ENCODE peak calls at places on chromosomes 16 and 17, in nine cellular contexts. K, J, E, M, W, L, A, F and Q are unnamed samples.

GRCh38 chr16:3850544-3850899 is 30.0 kb downstream of the CREBBP start:
- DNase-seq in K (no peak), J (no peak), L (no peak), A (no peak), M (no peak), F (no peak), W (no peak), E (no peak), Q (no peak)

GRCh38 chr17:81097134-81097942 is 62.4 kb downstream of the BAIAP2 start:
- DNase-seq in L (peak), K (peak), E (peak), M (peak), J (no peak), W (peak), A (peak), F (peak), Q (peak)

GRCh38 chr16:49441366-49441780 is 67.8 kb downstream of the C16orf78 start:
- DNase-seq in F (peak), A (no peak), M (no peak), E (no peak), L (peak), K (no peak), J (no peak), W (peak), Q (peak)

GRCh38 chr16:55403464-55403863 is 75.5 kb upstream of the MMP2 start:
- DNase-seq in J (no peak), L (no peak), E (no peak), A (no peak), F (no peak), K (no peak), M (no peak), W (no peak), Q (no peak)

GRCh38 chr16:17866991-17867390 is 396.2 kb upstream of the XYLT1 start:
- DNase-seq in A (no peak), K (no peak), L (no peak), J (no peak), M (no peak), W (no peak), E (no peak), F (no peak), Q (no peak)

GRCh38 chr17:78534492-78535284 is 42.5 kb downstream of the DNAH17 start:
- DNase-seq in F (no peak), L (no peak), K (no peak), J (no peak), E (no peak), A (peak), W (no peak), M (peak), Q (no peak)

GRCh38 chr17:66165537-66166123 is 26.3 kb downstream of the CEP112 start:
- DNase-seq in K (peak), M (no peak), J (no peak), L (no peak), F (peak), E (peak), W (no peak), A (peak), Q (no peak)

GRCh38 chr16:88646345-88647034 is 4.4 kb downstream of the CYBA start:
- DNase-seq in M (no peak), E (no peak), F (no peak), W (no peak), A (no peak), L (no peak), J (no peak), K (no peak), Q (no peak)

GRCh38 chr17:11668633-11669032 is 70.4 kb downstream of the DNAH9 start:
- DNase-seq in E (no peak), J (no peak), A (no peak), L (no peak), K (no peak), F (no peak), M (no peak), W (no peak), Q (no peak)

GRCh38 chr17:78969865-78970264 is 9.9 kb downstream of the LGALS3BP start:
- DNase-seq in J (no peak), W (no peak), F (no peak), L (no peak), K (no peak), A (no peak), E (no peak), M (no peak), Q (no peak)

GRCh38 chr17:47218896-47219430 is 9.8 kb downstream of the MYL4 start:
- DNase-seq in J (no peak), F (no peak), M (no peak), K (no peak), E (no peak), W (peak), L (peak), A (no peak), Q (no peak)

GRCh38 chr16:70250748-70251650 is 741 bp downstream of the EXOSC6 start:
- DNase-seq in M (no peak), E (no peak), W (peak), A (peak), F (peak), L (peak), K (peak), J (no peak), Q (peak)

GRCh38 chr16:70738083-70738977 is 52.5 kb upstream of the MTSS2 start:
- DNase-seq in E (no peak), J (no peak), F (peak), L (peak), K (peak), M (peak), W (peak), A (peak), Q (peak)

GRCh38 chr16:58426095-58426494 is 33.8 kb downstream of the GINS3 start:
- DNase-seq in K (no peak), J (no peak), W (no peak), E (no peak), M (no peak), A (no peak), F (peak), L (no peak), Q (peak)

GRCh38 chr17:81396722-81397313 is 1.6 kb downstream of the BAHCC1 start:
- DNase-seq in J (no peak), M (no peak), W (no peak), K (no peak), A (no peak), F (no peak), L (peak), E (no peak), Q (no peak)

GRCh38 chr16:57533618-57534336 is 2.6 kb downstream of the CCDC102A start:
- DNase-seq in J (no peak), W (peak), E (no peak), L (peak), A (no peak), F (peak), K (no peak), M (peak), Q (peak)

GRCh38 chr16:78133919-78134318 is 34.5 kb downstream of the WWOX start:
- DNase-seq in K (no peak), A (peak), J (no peak), L (no peak), E (no peak), F (no peak), W (no peak), M (no peak), Q (no peak)

GRCh38 chr17:50072130-50072529 is 16.2 kb downstream of the ITGA3 start:
- DNase-seq in M (no peak), A (no peak), F (no peak), L (no peak), W (no peak), J (no peak), E (no peak), K (no peak), Q (no peak)

GRCh38 chr17:50055426-50056216 is at the start of gene ITGA3:
- DNase-seq in E (peak), A (peak), M (peak), W (peak), F (peak), L (peak), J (no peak), K (peak), Q (peak)

GRCh38 chr17:28204751-28205150 is 114.2 kb upstream of the TMEM97 start:
- DNase-seq in L (no peak), F (no peak), K (peak), M (no peak), E (no peak), J (no peak), W (no peak), A (no peak), Q (no peak)

GRCh38 chr17:47821424-47822379 is at the start of gene OSBPL7:
- DNase-seq in J (peak), M (peak), K (peak), F (peak), A (peak), E (peak), W (peak), L (peak), Q (peak)

GRCh38 chr17:61579961-61580360 is 11.1 kb downstream of the NACA2 start:
- DNase-seq in E (no peak), W (no peak), M (no peak), F (no peak), L (no peak), K (peak), J (no peak), A (no peak), Q (no peak)

GRCh38 chr17:17375826-17376225 is 72.7 kb downstream of the NT5M start:
- DNase-seq in F (no peak), K (peak), M (no peak), A (no peak), E (no peak), W (no peak), J (no peak), L (no peak), Q (no peak)

GRCh38 chr16:13401631-13402030 is 500.2 kb downstream of the SHISA9 start:
- DNase-seq in F (no peak), M (no peak), A (no peak), W (no peak), L (no peak), K (no peak), J (no peak), E (no peak), Q (no peak)

GRCh38 chr17:57945999-57946797 is 9.0 kb downstream of the CUEDC1 start:
- DNase-seq in J (no peak), F (no peak), W (no peak), A (peak), K (peak), E (no peak), L (no peak), M (no peak), Q (no peak)

GRCh38 chr16:23302045-23302956 is at the start of gene SCNN1B:
- DNase-seq in L (peak), A (peak), K (no peak), W (no peak), M (no peak), F (no peak), E (no peak), J (no peak), Q (no peak)

DNA sequence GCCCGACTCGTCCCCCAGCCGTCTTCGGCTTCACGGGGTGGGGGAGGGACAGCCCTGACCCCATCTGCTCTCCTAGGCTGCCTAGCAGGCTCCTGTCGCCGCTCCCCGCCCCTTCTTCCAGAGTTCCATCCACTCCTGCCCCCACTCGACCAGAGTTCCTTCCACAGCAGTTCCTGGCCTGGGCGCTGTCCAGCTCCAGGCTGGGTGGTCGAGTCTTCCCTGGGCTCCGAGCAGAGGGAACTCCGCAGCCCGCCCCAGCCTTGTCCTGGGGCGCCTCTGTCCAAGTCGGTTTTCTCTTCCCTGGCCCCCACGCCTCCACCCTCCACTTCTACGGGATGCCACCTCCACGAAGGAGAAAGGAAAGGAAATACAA is 1.4 kb downstream of the PYY start:
- DNase-seq in J (no peak), E (no peak), F (no peak), M (no peak), W (no peak), L (no peak), A (no peak), K (no peak), Q (no peak)
- H3K4me3 ChIP-seq in J (no peak), E (no peak), F (no peak), M (no peak), W (no peak), L (no peak), A (no peak), K (no peak), Q (no peak)

DNA sequence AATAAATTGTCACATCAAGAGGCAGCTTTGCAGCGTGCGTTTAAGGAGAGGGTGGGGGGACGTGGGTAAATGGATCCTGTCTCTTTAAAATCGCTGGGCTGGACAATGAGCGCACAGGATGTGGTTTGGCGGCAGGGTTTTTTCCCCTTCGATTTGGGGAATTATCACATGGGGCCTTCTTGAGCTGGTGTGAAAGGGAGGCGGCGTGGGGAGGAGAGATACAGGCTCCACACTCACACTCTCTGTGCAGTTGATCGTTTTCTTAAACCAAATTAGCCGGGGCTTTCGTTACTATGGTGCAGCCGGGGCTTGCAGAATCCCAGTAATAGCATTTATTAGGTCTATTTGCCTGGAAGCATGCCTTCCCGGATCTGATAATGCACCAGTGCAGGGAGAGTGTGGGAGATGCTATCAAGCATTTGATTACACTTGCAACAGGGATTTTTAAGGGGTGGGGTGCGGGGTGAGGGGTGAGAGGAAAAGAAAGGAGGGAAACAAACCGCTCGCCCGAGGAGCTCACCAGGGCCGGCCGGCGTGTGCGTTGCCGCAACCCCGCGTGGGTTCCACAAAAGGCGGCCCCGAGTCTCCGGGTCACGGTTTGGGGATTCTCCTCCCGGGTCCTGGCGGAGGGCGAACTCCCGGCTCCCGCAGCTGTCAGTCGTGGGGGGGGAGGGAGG is 58.9 kb upstream of the GSE1 start:
- DNase-seq in J (peak), E (peak), K (peak), M (peak), A (peak), L (peak), F (peak), W (peak), Q (peak)
- TF ChIP-seq POLR2A in J (no peak), E (peak), K (no peak), M (peak), A (no peak), L (no peak), F (no peak), W (no peak), Q (peak)

GRCh38 chr17:74358696-74359095 is 3.0 kb downstream of the BTBD17 start:
- DNase-seq in M (no peak), L (no peak), W (no peak), K (no peak), E (no peak), F (no peak), J (no peak), A (no peak), Q (no peak)

GRCh38 chr17:74360993-74361612 is 565 bp downstream of the BTBD17 start:
- DNase-seq in F (no peak), W (no peak), A (no peak), E (no peak), L (no peak), J (no peak), K (peak), M (no peak), Q (no peak)

GRCh38 chr17:74359916-74360315 is 1.8 kb downstream of the BTBD17 start:
- DNase-seq in A (no peak), F (no peak), J (no peak), K (no peak), E (no peak), L (no peak), W (no peak), M (no peak), Q (no peak)

GRCh38 chr17:74362811-74363498 is 1.3 kb upstream of the BTBD17 start:
- DNase-seq in A (no peak), M (no peak), K (no peak), L (no peak), W (no peak), E (no peak), J (no peak), F (no peak), Q (no peak)

GRCh38 chr17:74361613-74362391 is at the start of gene BTBD17:
- DNase-seq in W (no peak), M (no peak), J (no peak), F (peak), A (peak), L (peak), E (no peak), K (no peak), Q (peak)
- H3K4me3 ChIP-seq in W (no peak), M (no peak), J (no peak), F (no peak), A (no peak), L (no peak), E (no peak), K (no peak), Q (no peak)

GRCh38 chr17:43453331-43453812 is 30.4 kb upstream of the DHX8 start:
- DNase-seq in K (no peak), M (peak), L (no peak), A (no peak), E (no peak), J (no peak), F (no peak), W (no peak), Q (no peak)

GRCh38 chr17:43446773-43447172 is 37.0 kb upstream of the DHX8 start:
- DNase-seq in W (no peak), A (no peak), J (no peak), K (no peak), E (no peak), M (no peak), F (no peak), L (no peak), Q (no peak)

GRCh38 chr17:43448720-43449469 is 34.9 kb upstream of the DHX8 start:
- DNase-seq in E (no peak), F (no peak), A (no peak), W (no peak), J (no peak), L (no peak), K (no peak), M (no peak), Q (no peak)

GRCh38 chr17:43445009-43445589 is 38.7 kb upstream of the DHX8 start:
- DNase-seq in F (peak), E (no peak), W (no peak), K (no peak), M (no peak), A (peak), J (no peak), L (no peak), Q (no peak)

GRCh38 chr17:43449470-43450202 is 34.1 kb upstream of the DHX8 start:
- DNase-seq in J (no peak), W (no peak), K (no peak), L (peak), A (peak), M (no peak), F (peak), E (no peak), Q (no peak)
- TF ChIP-seq POLR2A in J (no peak), W (no peak), K (no peak), L (no peak), A (no peak), M (no peak), F (no peak), E (no peak), Q (no peak)